ENCODE peak calls at places on chromosomes 4 and X, in six cellular contexts. U is HepG2, O is K562, S is A549, Z is upper lobe of left lung, P is GM12878. J is an unnamed sample.

GRCh38 chr4:105179539-105180401 is 33.1 kb downstream of the TET2 start:
- ATAC-seq in O (no peak), U (peak), S (no peak), P (peak), Z (no peak), J (no peak)

GRCh38 chr4:105399535-105400161 is 74.2 kb downstream of the PPA2 start:
- ATAC-seq in Z (no peak), S (peak), P (no peak), U (no peak), O (peak), J (no peak)

GRCh38 chr4:121788896-121789295 is 12.2 kb upstream of the EXOSC9 start:
- ATAC-seq in Z (no peak), P (peak), O (no peak), U (no peak), S (no peak), J (no peak)

GRCh38 chr4:163875327-163875726 is 380.8 kb downstream of the TMA16 start:
- ATAC-seq in Z (no peak), O (no peak), U (no peak), S (no peak), P (no peak), J (no peak)

GRCh38 chr4:159117968-159118367 is 15.1 kb downstream of the RAPGEF2 start:
- ATAC-seq in S (no peak), U (peak), P (peak), O (peak), Z (no peak), J (no peak)

GRCh38 chrX:101385795-101386541 is at the start of gene BTK:
- ATAC-seq in S (no peak), P (peak), U (no peak), O (peak), Z (no peak), J (no peak)

GRCh38 chr4:152278172-152278504 is 257.8 kb downstream of the FBXW7 start:
- ATAC-seq in O (no peak), U (no peak), P (peak), Z (no peak), S (no peak), J (no peak)

GRCh38 chr4:139083533-139084424 is 68.2 kb downstream of the NOCT start:
- ATAC-seq in O (peak), U (peak), Z (peak), S (peak), P (peak), J (peak)

GRCh38 chr4:121072836-121073362 is 564 bp upstream of the NDNF start:
- ATAC-seq in Z (peak), S (no peak), U (peak), O (no peak), P (no peak), J (no peak)

GRCh38 chr4:100100985-100101384 is 89.3 kb downstream of the DDIT4L start:
- ATAC-seq in S (no peak), P (peak), Z (no peak), O (no peak), U (no peak), J (no peak)

GRCh38 chr4:185810746-185811508 is 1.1 kb downstream of the SORBS2 start:
- ATAC-seq in Z (peak), O (no peak), S (no peak), U (peak), P (peak), J (no peak)

GRCh38 chrX:12497832-12498591 is 293.2 kb upstream of the PRPS2 start:
- ATAC-seq in P (peak), O (peak), S (peak), U (peak), Z (no peak), J (no peak)

GRCh38 chrX:96693407-96693806 is 8.8 kb downstream of the DIAPH2 start:
- ATAC-seq in S (no peak), Z (no peak), O (no peak), P (no peak), U (no peak), J (no peak)

GRCh38 chr4:68145261-68145660 is 15.6 kb upstream of the TMPRSS11F start:
- ATAC-seq in Z (no peak), S (no peak), O (no peak), U (no peak), P (no peak), J (no peak)

GRCh38 chr4:81747242-81747930 is 275.7 kb upstream of the RASGEF1B start:
- ATAC-seq in O (peak), P (no peak), U (no peak), S (no peak), Z (no peak), J (peak)

GRCh38 chrX:54978448-54978847 is 15.5 kb downstream of the PFKFB1 start:
- ATAC-seq in P (no peak), S (peak), Z (no peak), O (no peak), U (no peak), J (no peak)

GRCh38 chr4:26568446-26568994 is 15.4 kb upstream of the TBC1D19 start:
- ATAC-seq in P (no peak), O (no peak), Z (no peak), S (peak), U (no peak), J (no peak)

GRCh38 chr4:83320548-83320947 is 14.1 kb downstream of the HPSE start:
- ATAC-seq in Z (peak), U (no peak), S (no peak), O (no peak), P (no peak), J (peak)

GRCh38 chr4:52628543-52628942 is 30.6 kb downstream of the USP46 start:
- ATAC-seq in S (no peak), U (no peak), O (no peak), P (no peak), Z (no peak), J (no peak)

GRCh38 chr4:39814403-39815185 is 116.7 kb downstream of the UBE2K start:
- ATAC-seq in Z (peak), S (peak), O (no peak), U (no peak), P (peak), J (no peak)

GRCh38 chr4:74661427-74662171 is 132.7 kb downstream of the BTC start:
- ATAC-seq in O (no peak), P (no peak), Z (no peak), U (no peak), S (no peak), J (no peak)

GRCh38 chrX:49308604-49309269 is 5.3 kb downstream of the GAGE10 start:
- ATAC-seq in S (no peak), U (peak), Z (peak), O (peak), P (peak), J (peak)

GRCh38 chrX:68307767-68308166 is 125.5 kb downstream of the OPHN1 start:
- ATAC-seq in O (no peak), S (no peak), P (no peak), Z (no peak), U (no peak), J (peak)

GRCh38 chr4:107854326-107855030 is 29.7 kb downstream of the SGMS2 start:
- ATAC-seq in O (no peak), Z (no peak), P (no peak), U (no peak), S (peak), J (peak)

GRCh38 chr4:37892641-37893040 is 1.8 kb downstream of the TBC1D1 start:
- ATAC-seq in U (no peak), S (no peak), Z (no peak), P (peak), O (no peak), J (no peak)

GRCh38 chr4:8355864-8356565 is 84.5 kb downstream of the ACOX3 start:
- ATAC-seq in O (no peak), U (no peak), S (peak), P (no peak), Z (no peak), J (no peak)

GRCh38 chr4:8213121-8213520 is 14.0 kb downstream of the SH3TC1 start:
- ATAC-seq in U (no peak), P (no peak), S (no peak), Z (no peak), O (no peak), J (no peak)

GRCh38 chr4:53656421-53656981 is 65.2 kb upstream of the LNX1 start:
- ATAC-seq in P (no peak), O (peak), U (peak), S (no peak), Z (no peak), J (peak)

GRCh38 chr4:3062466-3062865 is 11.9 kb downstream of the HTT-AS start:
- ATAC-seq in O (peak), P (no peak), U (no peak), S (no peak), Z (no peak), J (no peak)

GRCh38 chr4:109171098-109171497 is 131.4 kb downstream of the COL25A1 start:
- ATAC-seq in S (no peak), P (no peak), Z (no peak), O (no peak), U (no peak), J (no peak)

GRCh38 chrX:2931612-2932011 is 2.5 kb upstream of the ARSD start:
- ATAC-seq in O (no peak), P (no peak), Z (no peak), S (no peak), U (no peak), J (no peak)

GRCh38 chrX:20042221-20042620 is 51.4 kb upstream of the BCLAF3 start:
- ATAC-seq in Z (no peak), P (no peak), S (peak), O (no peak), U (no peak), J (no peak)

GRCh38 chrX:100413231-100413630 is 3.2 kb upstream of the PCDH19 start:
- ATAC-seq in U (peak), S (peak), Z (no peak), P (peak), O (peak), J (peak)

GRCh38 chr4:168811207-168811606 is 198.8 kb downstream of the CBR4 start:
- ATAC-seq in U (no peak), S (peak), P (no peak), O (no peak), Z (no peak), J (no peak)

GRCh38 chr4:38820329-38821061 is 15.9 kb upstream of the TLR1 start:
- ATAC-seq in P (peak), Z (no peak), U (no peak), S (no peak), O (no peak), J (no peak)

GRCh38 chr4:86909945-86910344 is 17.7 kb upstream of the C4orf36 start:
- ATAC-seq in S (no peak), Z (no peak), U (no peak), O (peak), P (no peak), J (no peak)

GRCh38 chr4:156606444-156607197 is 365.0 kb downstream of the PDGFC start:
- ATAC-seq in O (no peak), S (no peak), Z (no peak), U (no peak), P (no peak), J (no peak)

DNA sequence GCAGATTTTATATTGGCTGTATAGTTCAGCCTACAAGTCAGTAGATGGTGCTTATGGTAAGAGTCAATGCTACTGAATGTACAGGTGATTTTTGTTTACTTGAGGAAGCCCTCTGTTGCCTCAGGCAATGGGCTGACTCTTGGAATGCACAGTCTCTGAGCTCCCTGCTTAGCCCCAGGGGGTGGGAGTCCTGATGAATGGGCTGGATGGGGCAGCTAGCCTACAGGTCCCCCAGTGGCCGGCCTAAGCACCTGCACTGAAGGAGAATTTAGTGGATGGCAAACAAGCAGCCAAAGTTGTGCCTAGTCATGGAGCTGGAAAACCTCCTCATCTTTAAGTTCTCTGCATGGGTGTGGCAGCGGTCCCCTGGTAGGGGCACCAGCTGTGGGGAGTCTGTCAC is 101.8 kb upstream of the CXorf51B start:
- ATAC-seq in S (no peak), O (no peak), P (no peak), U (no peak), Z (no peak), J (no peak)
- TF ChIP-seq CTCF in S (no peak), O (no peak), P (no peak), U (no peak), Z (no peak), J (no peak)

GRCh38 chr4:64883087-64883926 is 474.1 kb upstream of the TECRL start:
- ATAC-seq in U (no peak), S (no peak), P (peak), Z (no peak), O (no peak), J (no peak)
- H3K27ac ChIP-seq in U (no peak), S (no peak), P (no peak), Z (no peak), O (no peak), J (no peak)

DNA sequence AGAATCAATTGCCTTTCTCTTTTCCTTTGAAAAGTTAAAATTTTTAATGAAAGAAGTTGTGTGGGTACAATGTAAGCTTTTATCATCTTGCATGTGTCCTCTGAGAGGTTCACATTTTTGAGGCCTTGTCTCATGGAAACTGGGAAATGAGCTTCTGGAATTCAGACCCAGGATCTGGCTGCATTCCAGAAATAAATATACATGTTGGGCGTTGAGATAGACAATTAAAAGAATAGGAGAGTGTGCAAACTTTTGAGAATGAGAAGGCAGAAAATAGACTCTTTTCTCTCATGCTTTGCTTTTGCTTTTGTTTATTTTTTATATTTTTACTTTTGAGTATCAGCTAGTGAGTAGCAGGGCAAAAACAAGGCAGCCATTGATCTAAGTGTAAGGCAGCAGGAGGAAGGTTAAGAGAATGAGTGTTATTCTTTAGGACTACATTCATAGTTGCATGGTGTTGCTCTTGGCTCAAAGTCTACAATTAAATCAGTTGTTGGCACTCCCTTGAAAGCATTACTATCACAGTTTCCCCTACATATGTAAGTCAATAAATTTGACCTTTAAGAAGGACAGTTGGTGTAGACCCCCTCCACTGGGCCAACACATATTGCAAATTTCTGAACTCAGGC is 12.4 kb downstream of the SHROOM3 start:
- ATAC-seq in Z (no peak), S (no peak), O (no peak), U (no peak), P (no peak), J (no peak)
- TF ChIP-seq EP300 in Z (no peak), S (no peak), O (no peak), U (no peak), P (no peak), J (no peak)

GRCh38 chr4:184097240-184097619 is 120.4 kb downstream of the ENPP6 start:
- ATAC-seq in S (no peak), U (no peak), P (peak), Z (peak), O (peak), J (peak)
- TF ChIP-seq CTCF in S (no peak), U (peak), P (peak), Z (no peak), O (peak), J (peak)

GRCh38 chrX:53713987-53714579 is 27.6 kb upstream of the HUWE1 start:
- ATAC-seq in S (no peak), O (no peak), P (peak), U (no peak), Z (no peak), J (no peak)
- H3K27ac ChIP-seq in S (no peak), O (no peak), P (peak), U (no peak), Z (no peak), J (no peak)

DNA sequence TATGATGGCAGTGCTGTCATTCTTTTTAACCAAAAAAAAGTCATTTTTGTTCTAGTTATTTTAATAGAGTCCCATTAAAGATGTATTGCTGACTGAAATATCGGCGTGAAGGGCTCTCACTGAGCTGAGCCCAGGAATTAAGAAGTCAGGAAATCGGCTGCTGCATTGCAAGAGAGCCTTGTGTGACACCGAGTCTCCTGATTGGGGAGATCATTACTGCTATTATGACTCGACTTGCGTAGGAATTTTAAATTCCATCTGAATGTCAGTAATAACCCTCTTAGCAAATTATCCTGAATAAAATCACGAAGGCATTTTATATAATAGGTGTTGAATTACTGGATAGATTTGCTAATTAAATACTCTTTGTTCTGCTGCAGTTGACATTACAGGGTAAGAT is 111.5 kb downstream of the POLA1 start:
- ATAC-seq in O (no peak), U (no peak), P (no peak), S (no peak), Z (no peak), J (no peak)
- TF ChIP-seq EP300 in O (no peak), U (no peak), P (no peak), S (no peak), Z (no peak), J (no peak)

GRCh38 chr4:148152868-148153630 is 289.2 kb downstream of the NR3C2 start:
- ATAC-seq in O (no peak), S (no peak), Z (no peak), U (no peak), P (peak), J (no peak)
- TF ChIP-seq CTCF in O (no peak), S (no peak), Z (no peak), U (no peak), P (no peak), J (no peak)

DNA sequence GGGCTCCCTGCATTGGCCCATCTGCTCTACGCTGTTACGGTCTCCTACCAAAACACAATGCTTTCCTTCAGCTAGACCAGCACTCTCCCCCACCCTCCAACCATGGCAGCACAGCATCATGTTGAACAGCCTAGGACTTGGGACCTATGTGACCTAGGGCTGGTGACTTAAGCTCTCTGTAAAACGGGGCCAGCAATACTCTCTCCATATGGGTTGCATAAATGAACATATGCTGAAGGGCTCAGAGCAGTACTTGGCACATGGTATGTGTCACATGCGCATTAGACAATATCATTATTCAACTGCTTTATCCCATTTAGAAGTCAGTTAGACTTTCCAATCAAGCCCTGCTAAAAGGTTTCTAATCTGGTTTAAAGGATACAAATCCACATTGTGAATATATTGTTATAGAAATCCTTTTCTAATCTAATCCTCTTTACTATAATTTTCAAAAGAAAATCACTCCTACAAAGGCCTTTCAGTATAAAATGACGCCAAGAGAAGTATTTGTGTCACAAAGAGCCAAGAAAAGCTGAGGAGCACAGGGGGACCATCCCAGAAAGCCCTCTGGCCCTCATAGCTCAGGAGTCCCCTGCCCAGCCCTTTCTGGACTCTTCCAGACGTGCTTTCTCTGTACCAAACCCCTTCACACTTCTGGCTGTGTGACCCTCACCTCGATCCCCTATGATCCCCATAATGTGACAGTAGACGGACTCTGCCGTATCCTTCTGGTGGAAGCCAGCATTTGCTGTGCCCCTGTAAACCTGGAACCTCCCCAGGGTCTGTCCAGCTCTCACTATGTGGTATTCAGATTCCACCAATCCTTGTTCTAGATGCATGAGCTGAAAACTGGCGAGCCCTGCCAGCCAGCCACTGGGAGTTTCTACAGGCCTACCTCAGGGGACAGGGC is 42.3 kb downstream of the NSG1 start:
- ATAC-seq in P (no peak), S (no peak), U (no peak), O (no peak), Z (no peak), J (no peak)
- H3K27ac ChIP-seq in P (no peak), S (no peak), U (no peak), O (no peak), Z (no peak), J (no peak)

GRCh38 chr4:122842392-122842791 is 15.8 kb downstream of the FGF2 start:
- ATAC-seq in P (no peak), O (no peak), U (no peak), Z (no peak), S (no peak), J (no peak)

GRCh38 chr4:122845760-122846159 is 19.1 kb downstream of the FGF2 start:
- ATAC-seq in O (no peak), P (no peak), S (no peak), Z (no peak), U (no peak), J (no peak)

GRCh38 chr4:122847931-122848330 is 21.3 kb downstream of the FGF2 start:
- ATAC-seq in P (no peak), U (no peak), O (no peak), Z (no peak), S (peak), J (no peak)

GRCh38 chr4:122845066-122845465 is 18.4 kb downstream of the FGF2 start:
- ATAC-seq in S (no peak), U (no peak), P (no peak), O (no peak), Z (no peak), J (no peak)

DNA sequence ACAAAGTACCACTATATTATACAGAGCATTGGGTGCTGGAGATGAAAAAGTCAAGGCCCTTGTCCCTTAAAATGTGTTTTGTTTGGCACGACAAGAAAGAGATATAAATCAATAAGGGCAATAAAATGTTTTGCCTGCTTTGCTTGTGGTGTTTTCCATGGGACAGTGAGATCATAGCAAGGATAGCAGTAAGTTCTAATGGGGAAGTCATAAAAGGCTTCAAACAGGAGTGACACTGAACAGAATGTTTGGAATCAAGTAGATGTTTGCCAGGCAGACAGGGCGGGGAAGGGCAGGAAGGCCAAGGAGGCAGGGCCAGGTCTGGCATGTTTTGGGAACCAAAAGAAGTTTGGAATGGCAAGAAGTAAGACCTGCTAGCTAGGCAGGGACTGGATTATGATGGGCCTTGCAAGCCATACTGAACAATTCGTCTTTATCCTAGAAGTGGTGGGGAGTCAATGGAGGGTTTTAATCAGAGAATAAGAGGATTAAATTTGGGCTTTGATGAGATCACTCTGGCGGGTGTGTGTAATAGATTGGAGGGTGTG is 16.4 kb downstream of the FGF2 start:
- ATAC-seq in U (no peak), Z (no peak), S (peak), O (no peak), P (no peak), J (peak)
- TF ChIP-seq EP300 in U (no peak), Z (no peak), S (no peak), O (no peak), P (no peak), J (no peak)

J was measured in gastroesophageal sphincter.